ENCODE peak calls at places on chromosomes 7 and 10, in eight cellular contexts. I, W, P, J, B, C, G and A are unnamed samples.

GRCh38 chr7:44331682-44332081 is 6.3 kb upstream of the CAMK2B start:
- DNase-seq in C (no peak), P (no peak), J (no peak), G (no peak), W (no peak), I (no peak), B (no peak), A (no peak)

GRCh38 chr7:135217645-135218509 is 6.6 kb upstream of the WDR91 start:
- DNase-seq in C (no peak), W (no peak), P (no peak), J (no peak), I (no peak), G (no peak), B (peak), A (no peak)

GRCh38 chr10:110176626-110177025 is 30.8 kb upstream of the MXI1 start:
- DNase-seq in B (no peak), W (no peak), I (no peak), P (no peak), C (no peak), G (no peak), J (no peak), A (no peak)

GRCh38 chr10:127210936-127211335 is 14.5 kb upstream of the INSYN2A start:
- DNase-seq in J (no peak), C (no peak), W (no peak), B (no peak), P (no peak), I (no peak), G (no peak), A (no peak)

GRCh38 chr10:99854860-99855259 is 72.4 kb downstream of the ABCC2 start:
- DNase-seq in P (peak), J (no peak), W (peak), C (no peak), G (peak), I (no peak), B (peak), A (no peak)

GRCh38 chr10:74044419-74044818 is 46.5 kb downstream of the VCL start:
- DNase-seq in C (no peak), I (no peak), P (no peak), W (no peak), G (no peak), J (no peak), B (no peak), A (no peak)

GRCh38 chr10:76902949-76903348 is 734.7 kb downstream of the KCNMA1 start:
- DNase-seq in P (no peak), G (peak), C (no peak), I (peak), W (peak), B (peak), J (no peak), A (peak)

GRCh38 chr7:150927954-150928340 is 50.2 kb downstream of the KCNH2 start:
- DNase-seq in I (no peak), W (no peak), J (no peak), G (no peak), C (no peak), B (no peak), P (no peak), A (no peak)

GRCh38 chr10:123203393-123204126 is 49.4 kb downstream of the BUB3 start:
- DNase-seq in C (no peak), B (no peak), J (no peak), G (no peak), W (no peak), I (no peak), P (no peak), A (no peak)